ENCODE peak calls at places on chromosomes 7 and 10, in nine cellular contexts. R, H, S, L, P, C, I, N and Z are unnamed samples.

GRCh38 chr7:10412426-10413019 is 561.1 kb upstream of the PHF14 start:
- DNase-seq in N (peak), P (peak), H (peak), R (peak), I (peak), S (no peak), L (no peak), C (no peak), Z (peak)

GRCh38 chr10:82206831-82207230 is 331.8 kb downstream of the NRG3 start:
- DNase-seq in S (no peak), I (no peak), P (no peak), N (peak), L (no peak), H (no peak), C (no peak), R (no peak), Z (peak)

GRCh38 chr10:84175436-84175835 is 1.8 kb downstream of the GPR15LG start:
- DNase-seq in N (no peak), L (no peak), S (no peak), C (no peak), P (no peak), H (no peak), R (no peak), I (no peak), Z (no peak)

GRCh38 chr7:38840736-38841460 is 68.1 kb downstream of the VPS41 start:
- DNase-seq in C (no peak), P (no peak), I (no peak), N (peak), R (no peak), L (no peak), H (no peak), S (no peak), Z (peak)

GRCh38 chr10:77641344-77641743 is 3.7 kb upstream of the KCNMA1 start:
- DNase-seq in C (no peak), H (peak), I (no peak), P (no peak), L (no peak), R (no peak), S (no peak), N (no peak), Z (no peak)

GRCh38 chr7:34835901-34836300 is 177.9 kb downstream of the NPSR1 start:
- DNase-seq in R (no peak), P (no peak), S (no peak), L (no peak), I (no peak), H (no peak), N (no peak), C (no peak), Z (no peak)

GRCh38 chr7:13414661-13415105 is 574.8 kb downstream of the ETV1 start:
- DNase-seq in R (no peak), H (no peak), S (no peak), N (peak), L (no peak), C (no peak), P (no peak), I (no peak), Z (no peak)

GRCh38 chr10:103849880-103850571 is 5.3 kb downstream of the SH3PXD2A start:
- DNase-seq in C (no peak), I (no peak), P (no peak), R (no peak), L (no peak), S (no peak), N (peak), H (no peak), Z (peak)

GRCh38 chr10:133187091-133187905 is 27.3 kb downstream of the KNDC1 start:
- DNase-seq in I (no peak), S (no peak), H (no peak), R (no peak), N (no peak), L (no peak), C (no peak), P (no peak), Z (no peak)

GRCh38 chr10:70684374-70684773 is 12.1 kb downstream of the ADAMTS14 start:
- DNase-seq in H (no peak), S (no peak), C (no peak), I (no peak), R (no peak), N (no peak), L (no peak), P (no peak), Z (no peak)

GRCh38 chr10:71975891-71976725 is 11.9 kb downstream of the CHST3 start:
- DNase-seq in I (peak), L (no peak), P (no peak), S (peak), N (peak), C (peak), H (no peak), R (no peak), Z (peak)

GRCh38 chr10:72418679-72419078 is 64.0 kb upstream of the DNAJB12 start:
- DNase-seq in P (no peak), L (no peak), S (no peak), C (no peak), H (no peak), R (no peak), I (no peak), N (no peak), Z (no peak)

GRCh38 chr7:128785738-128786137 is 6.0 kb upstream of the CCDC136 start:
- DNase-seq in S (no peak), I (no peak), H (no peak), L (no peak), N (no peak), P (no peak), C (no peak), R (no peak), Z (no peak)

GRCh38 chr7:129671276-129671675 is 59.8 kb downstream of the NRF1 start:
- DNase-seq in P (no peak), N (no peak), I (no peak), S (no peak), H (no peak), C (no peak), L (no peak), R (no peak), Z (peak)

GRCh38 chr10:13743963-13744362 is 157.2 kb downstream of the PRPF18 start:
- DNase-seq in L (no peak), I (no peak), N (no peak), H (no peak), C (no peak), R (no peak), S (no peak), P (no peak), Z (no peak)
- H3K4me3 ChIP-seq in L (no peak), I (no peak), N (no peak), H (no peak), C (no peak), R (no peak), S (no peak), P (no peak), Z (no peak)

GRCh38 chr7:154915600-154915999 is 87.3 kb downstream of the PAXIP1 start:
- DNase-seq in P (no peak), I (no peak), H (no peak), L (no peak), S (no peak), R (no peak), C (no peak), N (no peak), Z (no peak)
- H3K4me3 ChIP-seq in P (no peak), I (no peak), H (no peak), L (no peak), S (no peak), R (no peak), C (no peak), N (no peak), Z (no peak)

GRCh38 chr7:140022582-140023211 is 40.1 kb downstream of the PARP12 start:
- DNase-seq in P (no peak), H (no peak), I (no peak), L (no peak), N (peak), S (no peak), R (no peak), C (no peak), Z (peak)

GRCh38 chr7:140025241-140025640 is 37.5 kb downstream of the PARP12 start:
- DNase-seq in N (no peak), H (no peak), P (no peak), C (no peak), L (no peak), S (no peak), R (no peak), I (no peak), Z (no peak)

GRCh38 chr7:140023728-140024127 is 39.0 kb downstream of the PARP12 start:
- DNase-seq in S (no peak), N (no peak), H (no peak), P (no peak), R (no peak), L (no peak), I (no peak), C (no peak), Z (no peak)

GRCh38 chr7:140025814-140026433 is 36.8 kb downstream of the PARP12 start:
- DNase-seq in N (no peak), P (no peak), L (no peak), C (no peak), H (no peak), S (no peak), I (no peak), R (no peak), Z (no peak)

GRCh38 chr7:140024585-140024984 is 38.2 kb downstream of the PARP12 start:
- DNase-seq in P (no peak), C (no peak), H (no peak), L (no peak), S (no peak), R (no peak), N (no peak), I (no peak), Z (no peak)
- H3K4me3 ChIP-seq in P (no peak), C (no peak), H (no peak), L (no peak), S (no peak), R (no peak), N (no peak), I (no peak), Z (no peak)

GRCh38 chr10:102795453-102796406 is 41.5 kb downstream of the CYP17A1 start:
- DNase-seq in C (no peak), P (no peak), N (no peak), I (no peak), S (no peak), R (no peak), H (no peak), L (no peak), Z (no peak)
- H3K4me3 ChIP-seq in C (no peak), P (no peak), N (no peak), I (no peak), S (no peak), R (no peak), H (no peak), L (no peak), Z (no peak)

GRCh38 chr7:32071466-32072091 is 1.4 kb upstream of the PDE1C start:
- DNase-seq in N (no peak), S (no peak), H (peak), P (peak), L (no peak), R (no peak), I (no peak), C (no peak), Z (no peak)
- H3K4me3 ChIP-seq in N (no peak), S (peak), H (peak), P (peak), L (peak), R (no peak), I (peak), C (peak), Z (no peak)